ENCODE peak calls at places on chromosome 13, in six cellular contexts. J, K, V, M, Q and L are unnamed samples.
A peak's percentile ranks its signal among the peaks of the same experiment; 100 is the strongest.

GRCh38 chr13:105778196-105778595 is 757.3 kb downstream of the EFNB2 start:
- DNase-seq in V (no peak), J (no peak), M (peak; percentile 16), K (peak; percentile 63), Q (no peak), L (no peak)

GRCh38 chr13:22789916-22790315 is 390.9 kb upstream of the SGCG start:
- DNase-seq in V (no peak), J (peak; percentile 52), K (no peak), M (no peak), Q (no peak), L (no peak)

GRCh38 chr13:44411841-44412240 is 38.2 kb downstream of the SERP2 start:
- DNase-seq in K (no peak), V (no peak), J (no peak), M (no peak), Q (no peak), L (no peak)

GRCh38 chr13:30382836-30383525 is 39.3 kb upstream of the UBE2L5 start:
- DNase-seq in V (no peak), M (no peak), J (no peak), Q (no peak), K (no peak), L (no peak)

GRCh38 chr13:50419896-50420295 is 404.7 kb downstream of the KCNRG start:
- DNase-seq in Q (no peak), J (no peak), V (no peak), M (no peak), K (no peak), L (peak; percentile 61)

GRCh38 chr13:44397766-44398223 is 24.2 kb downstream of the SERP2 start:
- DNase-seq in K (peak; percentile 91), Q (no peak), V (no peak), M (peak; percentile 31), J (no peak), L (no peak)

GRCh38 chr13:19864018-19864338 is 529 bp upstream of the ZMYM5 start:
- DNase-seq in K (peak; percentile 83), J (no peak), Q (no peak), M (peak; percentile 80), V (peak; percentile 30), L (peak; percentile 73)

GRCh38 chr13:65966991-65967451 is 1263.1 kb downstream of the PCDH9 start:
- DNase-seq in K (peak; percentile 76), V (no peak), M (peak; percentile 76), J (peak; percentile 5), Q (no peak), L (peak; percentile 74)

GRCh38 chr13:32125221-32125621 is 93.6 kb downstream of the FRY start:
- DNase-seq in K (peak; percentile 63), J (no peak), Q (no peak), V (no peak), M (peak; percentile 69), L (peak; percentile 90)

GRCh38 chr13:24251525-24251924 is 57.9 kb upstream of the C1QTNF9 start:
- DNase-seq in M (no peak), K (no peak), V (no peak), Q (no peak), J (no peak), L (no peak)

GRCh38 chr13:110912651-110913051 is 2.2 kb downstream of the ANKRD10 start:
- DNase-seq in J (peak; percentile 39), M (peak; percentile 89), Q (no peak), V (no peak), K (peak; percentile 78), L (peak; percentile 88)

GRCh38 chr13:73607489-73608156 is 526.6 kb downstream of the KLF12 start:
- DNase-seq in V (no peak), Q (no peak), J (no peak), M (no peak), K (no peak), L (no peak)

GRCh38 chr13:31174018-31174417 is 12.3 kb upstream of the HSPH1 start:
- DNase-seq in J (no peak), K (peak; percentile 78), V (no peak), M (peak; percentile 30), Q (peak; percentile 51), L (peak; percentile 51)

GRCh38 chr13:80337706-80338105 is 3.2 kb downstream of the SPRY2 start:
- DNase-seq in M (peak; percentile 47), V (no peak), K (no peak), Q (no peak), J (no peak), L (peak; percentile 56)

GRCh38 chr13:38630780-38631179 is 56.1 kb upstream of the FREM2 start:
- DNase-seq in J (no peak), Q (no peak), V (no peak), M (peak; percentile 75), K (no peak), L (peak; percentile 42)

GRCh38 chr13:44266772-44267171 is 106.9 kb upstream of the SERP2 start:
- DNase-seq in K (no peak), V (no peak), J (no peak), M (no peak), Q (no peak), L (no peak)

GRCh38 chr13:40146063-40146462 is 490.6 kb downstream of the COG6 start:
- DNase-seq in V (no peak), M (no peak), K (no peak), J (no peak), Q (no peak), L (no peak)

GRCh38 chr13:33119886-33120543 is 103.8 kb downstream of the KL start:
- DNase-seq in K (peak; percentile 44), J (no peak), M (no peak), Q (no peak), V (no peak), L (no peak)

GRCh38 chr13:95924389-95924994 is 128.7 kb downstream of the UGGT2 start:
- DNase-seq in V (no peak), K (peak; percentile 96), J (peak; percentile 13), Q (peak; percentile 47), M (peak; percentile 92), L (peak; percentile 80)

GRCh38 chr13:26601669-26602068 is 44.2 kb downstream of the WASF3 start:
- DNase-seq in Q (no peak), V (no peak), K (peak; percentile 50), M (peak; percentile 65), J (no peak), L (peak; percentile 35)

GRCh38 chr13:97496511-97496910 is 62.5 kb downstream of the RAP2A start:
- DNase-seq in M (no peak), K (peak; percentile 37), V (no peak), Q (no peak), J (no peak), L (no peak)

GRCh38 chr13:73136776-73137175 is 78.0 kb downstream of the KLF5 start:
- DNase-seq in M (no peak), J (peak; percentile 8), V (no peak), Q (no peak), K (no peak), L (no peak)

GRCh38 chr13:95437561-95437960 is 115.0 kb upstream of the CLDN10 start:
- DNase-seq in K (no peak), V (no peak), Q (no peak), M (no peak), J (no peak), L (no peak)

GRCh38 chr13:81480634-81481033 is 1139.7 kb upstream of the SPRY2 start:
- DNase-seq in J (peak; percentile 2), Q (no peak), M (no peak), K (peak; percentile 13), V (no peak), L (no peak)

GRCh38 chr13:27765650-27766049 is 26.6 kb upstream of the GSX1 start:
- DNase-seq in K (no peak), V (no peak), M (no peak), J (no peak), Q (no peak), L (no peak)

GRCh38 chr13:24038846-24039330 is 121.6 kb upstream of the SPATA13 start:
- DNase-seq in Q (no peak), K (peak; percentile 49), V (no peak), M (peak; percentile 25), J (no peak), L (peak; percentile 11)

GRCh38 chr13:34085199-34085598 is 267.2 kb downstream of the RFC3 start:
- DNase-seq in J (no peak), K (no peak), V (no peak), M (no peak), Q (no peak), L (peak; percentile 62)

DNA sequence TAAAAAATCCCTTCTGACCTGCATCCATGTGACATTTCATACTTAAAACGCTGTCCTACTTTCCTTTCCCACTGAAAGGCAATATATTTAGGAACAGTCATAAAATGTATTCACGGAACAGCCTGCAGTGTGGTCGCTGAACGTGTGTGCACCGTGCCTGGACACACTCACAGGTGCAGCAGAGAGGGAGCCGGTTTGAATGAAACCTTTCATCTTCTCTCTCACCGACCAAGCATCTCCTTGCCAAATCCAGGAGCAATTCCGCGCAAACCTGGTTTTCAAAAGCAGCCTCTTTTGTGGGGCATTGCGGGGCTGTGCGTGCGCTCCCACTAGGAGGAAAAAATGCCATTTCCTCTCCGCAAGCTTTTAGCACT is 1.0 kb downstream of the DCLK1 start:
- DNase-seq in Q (no peak), V (no peak), J (no peak), M (no peak), K (no peak), L (peak; percentile 24)
- H3K4me3 ChIP-seq in Q (no peak overlapping the region), V (peak overlapping the region; percentile 46), J (peak overlapping the region; percentile 32), M (peak overlapping the region; percentile 42), K (peak overlapping the region; percentile 57), L (peak overlapping the region; percentile 91)

GRCh38 chr13:99919132-99919531 is 52.4 kb downstream of the ZIC5 start:
- DNase-seq in Q (no peak), M (no peak), J (no peak), V (no peak), K (no peak), L (no peak)
- TF ChIP-seq CTCF in Q (no peak), M (no peak), J (no peak), V (no peak), K (no peak), L (no peak)

GRCh38 chr13:91349992-91350911 is 2.8 kb downstream of the MIR17HG start:
- DNase-seq in K (no peak), J (no peak), M (no peak), V (no peak), Q (no peak), L (no peak)
- H3K4me3 ChIP-seq in K (peak overlapping the region; percentile 77), J (peak overlapping the region; percentile 88), M (peak overlapping the region; percentile 64), V (no peak overlapping the region), Q (peak overlapping the region; percentile 76), L (peak overlapping the region; percentile 75)

GRCh38 chr13:45417790-45418534 is at the start of gene SLC25A30:
- DNase-seq in K (peak; percentile 92), V (peak; percentile 82), J (peak; percentile 95), M (peak; percentile 85), Q (peak; percentile 49), L (peak; percentile 79)
- TF ChIP-seq CTCF in K (no peak), V (no peak), J (no peak), M (no peak), Q (no peak), L (no peak)